ENCODE peak calls at places on chromosomes 13 and 19, in four cellular contexts. T is fibroblast of lung, S is HCT116, C is H1. Z is an unnamed sample.
A peak's percentile ranks its signal among the peaks of the same experiment; 100 is the strongest.

GRCh38 chr13:75876371-75877050 is 240.4 kb downstream of the LMO7 start:
- DNase-seq in T (peak; percentile 82), S (peak; percentile 60), C (peak; percentile 27), Z (peak; percentile 72)

GRCh38 chr19:17113127-17113785 is 37.7 kb downstream of the MYO9B start:
- DNase-seq in T (no peak), S (no peak), C (no peak), Z (no peak)

GRCh38 chr13:49869514-49869913 is 66.6 kb downstream of the SPRYD7 start:
- DNase-seq in T (peak; percentile 33), S (no peak), C (peak; percentile 23), Z (peak; percentile 67)

GRCh38 chr13:111283991-111284390 is 36.5 kb upstream of the TEX29 start:
- DNase-seq in T (no peak), S (no peak), C (no peak), Z (no peak)

GRCh38 chr13:61286148-61286745 is 129.4 kb downstream of the PCDH20 start:
- DNase-seq in T (no peak), S (peak; percentile 16), C (peak; percentile 9), Z (peak; percentile 53)

GRCh38 chr19:31461814-31462539 is 112.7 kb upstream of the TSHZ3 start:
- DNase-seq in T (peak; percentile 25), S (no peak), C (no peak), Z (no peak)

GRCh38 chr19:2034729-2035589 is 16.1 kb downstream of the MKNK2 start:
- DNase-seq in T (peak; percentile 56), S (peak; percentile 87), C (peak; percentile 85), Z (peak; percentile 98)

GRCh38 chr13:79805317-79805716 is 324.4 kb downstream of the NDFIP2 start:
- DNase-seq in T (no peak), S (no peak), C (no peak), Z (no peak)

GRCh38 chr19:33938821-33939220 is 142.2 kb downstream of the KCTD15 start:
- DNase-seq in T (no peak), S (no peak), C (no peak), Z (no peak)

GRCh38 chr19:23259961-23260360 is 9.8 kb upstream of the ZNF724 start:
- DNase-seq in T (no peak), S (no peak), C (no peak), Z (no peak)

GRCh38 chr13:72696590-72696989 is 30.8 kb downstream of the MZT1 start:
- DNase-seq in T (peak; percentile 55), S (peak; percentile 1), C (no peak), Z (no peak)

GRCh38 chr19:33749619-33750175 is 47.0 kb upstream of the KCTD15 start:
- DNase-seq in T (no peak), S (no peak), C (no peak), Z (no peak)

GRCh38 chr19:15296353-15296752 is 36.0 kb downstream of the BRD4 start:
- DNase-seq in T (no peak), S (no peak), C (no peak), Z (no peak)

GRCh38 chr19:15298847-15299567 is 33.3 kb downstream of the BRD4 start:
- DNase-seq in T (no peak), S (no peak), C (no peak), Z (no peak)

GRCh38 chr19:15296841-15297415 is 35.4 kb downstream of the BRD4 start:
- DNase-seq in T (no peak), S (no peak), C (no peak), Z (no peak)

GRCh38 chr19:15299568-15300409 is 32.5 kb downstream of the BRD4 start:
- DNase-seq in T (peak; percentile 74), S (no peak), C (no peak), Z (no peak)

DNA sequence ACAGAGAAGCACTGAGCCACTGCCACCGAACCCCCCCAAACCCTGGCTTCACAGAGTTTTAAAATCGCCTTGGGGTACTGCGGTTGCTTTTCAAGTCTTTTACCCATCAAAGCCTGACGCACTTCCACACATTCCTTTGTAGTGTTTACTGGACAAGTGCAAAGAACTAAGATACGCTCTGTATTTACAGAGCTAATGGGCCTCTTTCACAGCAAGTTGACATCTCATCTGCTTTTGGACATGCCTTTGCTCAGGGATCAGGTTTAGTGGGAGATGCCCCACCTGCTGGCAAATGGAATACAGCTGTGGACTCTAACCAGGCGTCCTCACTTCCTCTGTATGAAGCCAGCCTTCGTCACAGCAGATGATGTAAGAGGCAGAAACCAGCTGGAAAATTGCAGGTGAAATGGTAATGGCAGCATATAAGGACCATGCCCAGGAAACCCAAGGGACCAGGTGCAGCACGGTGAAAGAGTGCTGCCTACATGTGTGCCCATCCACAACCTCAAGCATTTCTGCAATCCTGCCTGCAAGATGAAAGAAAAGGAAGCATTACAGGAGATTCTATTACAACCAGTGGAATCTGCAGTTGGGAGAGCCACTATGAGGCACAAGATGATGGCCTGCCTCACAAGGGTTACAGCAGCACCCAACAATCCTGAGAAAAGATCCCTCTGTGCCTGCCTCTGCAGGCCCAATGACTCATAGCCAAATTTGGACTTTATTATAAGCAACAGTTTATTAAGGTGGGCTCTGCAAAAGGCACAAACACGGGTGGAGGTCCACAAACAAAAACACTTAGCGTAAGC is 34.7 kb downstream of the BRD4 start:
- DNase-seq in T (peak; percentile 86), S (peak; percentile 59), C (no peak), Z (no peak)
- H4K20me1 ChIP-seq in T (peaks cover 9% of the 10 kb centered on the region), S (peaks cover 23% of the 10 kb centered on the region), C (peaks cover 63% of the 10 kb centered on the region), Z (peaks cover 5% of the 10 kb centered on the region)

DNA sequence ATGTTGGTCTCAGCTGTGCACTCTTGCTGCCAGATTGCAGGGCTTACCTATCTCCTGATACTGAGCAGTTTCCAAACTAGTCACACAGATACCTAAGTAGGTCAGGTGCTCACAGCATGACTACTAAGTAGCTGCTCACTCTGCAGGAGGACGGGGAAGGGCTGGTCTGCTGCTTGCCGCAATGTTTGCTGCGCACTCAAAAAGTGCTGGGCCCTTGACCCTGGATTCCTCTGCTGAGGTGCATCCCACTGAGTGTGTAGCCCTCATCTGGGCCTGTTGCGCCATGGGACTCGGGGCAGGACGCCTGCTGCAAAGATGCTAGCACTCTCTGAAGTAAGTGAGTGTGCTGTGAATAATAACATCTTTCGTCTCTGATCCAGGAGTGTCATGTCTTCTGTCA is 59.2 kb upstream of the MEDAG start:
- DNase-seq in T (no peak), S (no peak), C (no peak), Z (no peak)
- H4K20me1 ChIP-seq in T (no peaks in the 10 kb centered on the region), S (no peaks in the 10 kb centered on the region), C (peaks cover 23% of the 10 kb centered on the region), Z (peaks cover 3% of the 10 kb centered on the region)

DNA sequence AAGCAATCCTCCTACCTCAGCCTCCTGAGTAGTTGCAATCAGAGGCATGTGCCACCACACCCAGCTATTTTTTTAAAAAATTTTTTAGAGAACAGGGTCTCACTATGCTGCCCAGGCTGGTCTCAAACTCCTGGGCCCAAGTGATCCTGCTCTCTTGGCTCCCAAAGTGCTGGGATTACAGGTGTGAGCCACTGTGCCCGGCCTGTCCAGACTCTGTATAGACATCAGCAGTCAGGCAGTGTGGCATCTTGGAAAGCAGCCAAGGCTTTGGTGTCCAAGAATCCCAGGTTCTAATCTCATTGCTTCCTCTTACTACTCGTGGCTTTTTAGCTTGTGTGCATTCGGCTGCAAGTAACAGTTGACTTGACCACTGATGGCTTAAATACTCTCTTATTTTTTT is 43.4 kb downstream of the BICRA start:
- DNase-seq in T (no peak), S (no peak), C (no peak), Z (no peak)
- H4K20me1 ChIP-seq in T (peaks cover 2% of the 10 kb centered on the region), S (no peaks in the 10 kb centered on the region), C (peaks cover 30% of the 10 kb centered on the region), Z (no peaks in the 10 kb centered on the region)

GRCh38 chr13:27658569-27658968 is 36.9 kb downstream of the POLR1D start:
- DNase-seq in T (peak; percentile 63), S (no peak), C (no peak), Z (no peak)

GRCh38 chr13:27657724-27658123 is 36.0 kb downstream of the POLR1D start:
- DNase-seq in T (no peak), S (no peak), C (no peak), Z (no peak)

GRCh38 chr13:27661017-27661416 is 39.3 kb downstream of the POLR1D start:
- DNase-seq in T (no peak), S (no peak), C (no peak), Z (no peak)

GRCh38 chr13:27660511-27660910 is 38.8 kb downstream of the POLR1D start:
- DNase-seq in T (no peak), S (no peak), C (no peak), Z (no peak)

GRCh38 chr13:27659466-27659865 is 37.8 kb downstream of the POLR1D start:
- DNase-seq in T (no peak), S (no peak), C (no peak), Z (no peak)
- H4K20me1 ChIP-seq in T (no peaks in the 10 kb centered on the region), S (no peaks in the 10 kb centered on the region), C (peaks cover 2% of the 10 kb centered on the region), Z (no peaks in the 10 kb centered on the region)

GRCh38 chr19:10184636-10185035 is 10.1 kb downstream of the DNMT1 start:
- DNase-seq in T (no peak), S (no peak), C (no peak), Z (no peak)
- H4K20me1 ChIP-seq in T (no peaks in the 10 kb centered on the region), S (peaks cover 27% of the 10 kb centered on the region), C (peaks cover 31% of the 10 kb centered on the region), Z (no peaks in the 10 kb centered on the region)

DNA sequence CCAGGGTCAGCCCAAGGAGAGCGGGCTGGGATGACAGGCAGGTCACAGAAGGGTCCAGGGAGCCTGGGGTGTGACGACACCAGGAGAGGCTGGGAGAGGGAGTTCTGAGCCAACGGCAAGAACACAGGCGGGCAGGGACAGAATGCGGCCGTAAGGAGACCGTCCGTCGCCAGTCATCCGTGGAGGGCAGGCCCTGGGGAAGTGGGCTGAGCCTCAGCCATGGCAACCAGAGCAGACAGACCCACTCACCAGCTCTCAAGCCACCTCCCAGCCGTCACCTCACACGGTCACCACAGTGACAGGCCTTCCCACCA is 3.7 kb upstream of the TMEM86B start:
- DNase-seq in T (no peak), S (no peak), C (no peak), Z (no peak)
- H4K20me1 ChIP-seq in T (no peaks in the 10 kb centered on the region), S (no peaks in the 10 kb centered on the region), C (peaks cover 19% of the 10 kb centered on the region), Z (no peaks in the 10 kb centered on the region)

GRCh38 chr19:46979770-46980105 is 39.9 kb upstream of the NPAS1 start:
- DNase-seq in T (no peak), S (no peak), C (no peak), Z (peak; percentile 60)
- H4K20me1 ChIP-seq in T (no peaks in the 10 kb centered on the region), S (no peaks in the 10 kb centered on the region), C (peaks cover 16% of the 10 kb centered on the region), Z (peaks cover 2% of the 10 kb centered on the region)